ENCODE peak calls at places on chromosomes 5 and 9, in ten cellular contexts. T is activated naive CD8-positive, alpha-beta T cell treated with anti-CD3 and anti-CD28 coated beads, Interleukin-2, amount 10 ng/mL, durations not matched to agents 7 days and 5 days; C is activated CD4-positive, CD25-positive, alpha-beta regulatory T cell treated with anti-CD3 and anti-CD28 coated beads, Interleukin-2, amount 50 U/mL, for 24 hours; U is effector memory CD8-positive, alpha-beta T cell; H is left cardiac atrium; B is Right ventricle myocardium superior; D is RWPE2; L is right cardiac atrium; G is naive thymus-derived CD8-positive, alpha-beta T cell; F is activated T-cell treated with anti-CD3 and anti-CD28 coated beads, Interleukin-2, amount 50 U/mL, for 4 hours. X is an unnamed sample.

GRCh38 chr5:140141241-140141640 is 15.5 kb downstream of the IGIP start:
- ATAC-seq in T (no peak), C (no peak), U (no peak), H (no peak), B (no peak), D (no peak), L (peak), G (no peak), F (no peak), X (no peak)

GRCh38 chr9:134258828-134259546 is 67.3 kb upstream of the RXRA start:
- ATAC-seq in T (no peak), C (no peak), U (no peak), H (peak), B (peak), D (no peak), L (peak), G (no peak), F (no peak), X (no peak)

GRCh38 chr9:108864446-108864845 is 2.4 kb downstream of the ACTL7A start:
- ATAC-seq in T (no peak), C (no peak), U (no peak), H (no peak), B (no peak), D (no peak), L (no peak), G (no peak), F (no peak), X (no peak)

GRCh38 chr5:30042677-30043076 is 1150.8 kb upstream of the CDH6 start:
- ATAC-seq in T (no peak), C (no peak), U (no peak), H (no peak), B (no peak), D (no peak), L (no peak), G (no peak), F (no peak), X (no peak)

GRCh38 chr5:62585751-62586150 is 7.1 kb downstream of the LRRC70 start:
- ATAC-seq in T (no peak), C (no peak), U (no peak), H (peak), B (no peak), D (peak), L (no peak), G (no peak), F (no peak), X (no peak)

GRCh38 chr5:172820046-172820767 is 13.8 kb upstream of the ERGIC1 start:
- ATAC-seq in T (no peak), C (peak), U (no peak), H (peak), B (no peak), D (peak), L (peak), G (no peak), F (peak), X (peak)

GRCh38 chr5:149223081-149223848 is 48.4 kb upstream of the AFAP1L1 start:
- ATAC-seq in T (no peak), C (no peak), U (no peak), H (no peak), B (no peak), D (no peak), L (no peak), G (no peak), F (no peak), X (no peak)

GRCh38 chr9:131386258-131386657 is 7.6 kb upstream of the PRRC2B start:
- ATAC-seq in T (no peak), C (no peak), U (no peak), H (no peak), B (no peak), D (no peak), L (no peak), G (no peak), F (no peak), X (no peak)

GRCh38 chr5:168152660-168153059 is 138.8 kb upstream of the WWC1 start:
- ATAC-seq in T (peak), C (no peak), U (no peak), H (no peak), B (no peak), D (peak), L (no peak), G (no peak), F (no peak), X (no peak)

GRCh38 chr5:168916852-168917251 is 337.7 kb upstream of the PANK3 start:
- ATAC-seq in T (no peak), C (no peak), U (no peak), H (peak), B (no peak), D (peak), L (no peak), G (no peak), F (no peak), X (no peak)

GRCh38 chr5:91384671-91385430 is 1.7 kb upstream of the ARRDC3 start:
- ATAC-seq in T (no peak), C (no peak), U (no peak), H (no peak), B (peak), D (peak), L (no peak), G (no peak), F (no peak), X (no peak)

GRCh38 chr5:45696206-45696836 is at the start of gene HCN1:
- ATAC-seq in T (peak), C (peak), U (no peak), H (peak), B (peak), D (peak), L (peak), G (peak), F (peak), X (peak)

GRCh38 chr9:131627846-131628820 is 82.8 kb downstream of the PRRT1B start:
- ATAC-seq in T (peak), C (peak), U (peak), H (peak), B (peak), D (no peak), L (peak), G (peak), F (peak), X (peak)

GRCh38 chr5:759111-759741 is 25.3 kb downstream of the ZDHHC11B start:
- ATAC-seq in T (no peak), C (peak), U (peak), H (peak), B (peak), D (no peak), L (peak), G (peak), F (peak), X (no peak)

GRCh38 chr5:68804343-68804742 is 289.5 kb upstream of the SLC30A5 start:
- ATAC-seq in T (no peak), C (no peak), U (no peak), H (no peak), B (no peak), D (no peak), L (no peak), G (no peak), F (no peak), X (no peak)

GRCh38 chr5:128213340-128213739 is 129.8 kb downstream of the SLC12A2 start:
- ATAC-seq in T (no peak), C (no peak), U (peak), H (no peak), B (peak), D (peak), L (no peak), G (no peak), F (no peak), X (no peak)

GRCh38 chr9:34219421-34219820 is 40.6 kb downstream of the UBAP1 start:
- ATAC-seq in T (no peak), C (no peak), U (no peak), H (no peak), B (no peak), D (no peak), L (no peak), G (no peak), F (no peak), X (no peak)

GRCh38 chr5:55232194-55232984 is 1.0 kb downstream of the CCNO start:
- ATAC-seq in T (no peak), C (no peak), U (no peak), H (peak), B (peak), D (peak), L (peak), G (peak), F (no peak), X (no peak)

GRCh38 chr5:97471951-97472350 is 288.9 kb upstream of the RIOK2 start:
- ATAC-seq in T (no peak), C (no peak), U (no peak), H (no peak), B (no peak), D (no peak), L (peak), G (no peak), F (no peak), X (peak)

GRCh38 chr5:150112211-150113046 is 26.1 kb upstream of the CSF1R start:
- ATAC-seq in T (no peak), C (no peak), U (no peak), H (peak), B (peak), D (peak), L (peak), G (no peak), F (no peak), X (no peak)

GRCh38 chr9:117768740-117769400 is 64.7 kb downstream of the TLR4 start:
- ATAC-seq in T (no peak), C (no peak), U (no peak), H (no peak), B (no peak), D (no peak), L (no peak), G (no peak), F (no peak), X (no peak)

GRCh38 chr5:73605223-73606087 is 20.5 kb upstream of the ARHGEF28 start:
- ATAC-seq in T (no peak), C (no peak), U (no peak), H (peak), B (no peak), D (peak), L (peak), G (no peak), F (no peak), X (no peak)

GRCh38 chr5:131684595-131684994 is 49.6 kb upstream of the RAPGEF6 start:
- ATAC-seq in T (no peak), C (no peak), U (no peak), H (no peak), B (no peak), D (no peak), L (no peak), G (no peak), F (no peak), X (no peak)

GRCh38 chr5:116249648-116250047 is 164.8 kb downstream of the COMMD10 start:
- ATAC-seq in T (no peak), C (no peak), U (no peak), H (no peak), B (no peak), D (no peak), L (no peak), G (no peak), F (no peak), X (no peak)

GRCh38 chr5:149675467-149676201 is 54.5 kb upstream of the PPARGC1B start:
- ATAC-seq in T (no peak), C (no peak), U (no peak), H (peak), B (peak), D (peak), L (peak), G (no peak), F (no peak), X (no peak)

GRCh38 chr5:16759147-16759800 is 142.5 kb upstream of the RETREG1 start:
- ATAC-seq in T (peak), C (no peak), U (no peak), H (no peak), B (no peak), D (no peak), L (no peak), G (peak), F (peak), X (no peak)

GRCh38 chr5:157046041-157046440 is 12.9 kb downstream of the HAVCR1 start:
- ATAC-seq in T (peak), C (peak), U (no peak), H (peak), B (peak), D (peak), L (peak), G (no peak), F (peak), X (no peak)

GRCh38 chr9:125747765-125748510 is 765 bp downstream of the PBX3 start:
- ATAC-seq in T (no peak), C (no peak), U (no peak), H (peak), B (peak), D (no peak), L (no peak), G (no peak), F (no peak), X (no peak)

GRCh38 chr9:132923346-132923902 is 21.0 kb downstream of the TSC1 start:
- ATAC-seq in T (no peak), C (no peak), U (no peak), H (no peak), B (no peak), D (peak), L (no peak), G (no peak), F (no peak), X (no peak)

GRCh38 chr5:132474881-132475511 is 15.6 kb downstream of the IRF1 start:
- ATAC-seq in T (no peak), C (no peak), U (no peak), H (no peak), B (no peak), D (peak), L (peak), G (no peak), F (no peak), X (no peak)

X was measured in stimulated activated memory B cell treated with anti-CD40 and anti-IgM and Interleukin-4, amounts not matched to agents 10 μg/mL and 1 μg/mL and 100 μg/mL, for 72 hours.